ENCODE peak calls at places on chromosomes 6 and 20, in six cellular contexts. R is PC-3, Z is hepatocyte, A is neural progenitor cell, J is GM23248, M is HCT116. B is an unnamed sample.

GRCh38 chr20:39294137-39294725 is 332.1 kb downstream of the DHX35 start:
- DNase-seq in R (no peak), Z (no peak), A (no peak), J (no peak), M (no peak), B (no peak)

GRCh38 chr20:57108218-57108617 is 158.2 kb downstream of the BMP7 start:
- DNase-seq in R (no peak), Z (no peak), A (no peak), J (no peak), M (no peak), B (no peak)

GRCh38 chr20:3276400-3277015 is 37.5 kb upstream of the SLC4A11 start:
- DNase-seq in R (peak), Z (peak), A (peak), J (peak), M (peak), B (peak)

GRCh38 chr6:28542440-28543293 is 17.0 kb downstream of the GPX5 start:
- DNase-seq in R (peak), Z (peak), A (peak), J (peak), M (peak), B (peak)

GRCh38 chr6:44058617-44059358 is 68.5 kb downstream of the MRPL14 start:
- DNase-seq in R (peak), Z (peak), A (no peak), J (peak), M (peak), B (no peak)

GRCh38 chr20:21583486-21584168 is 69.8 kb upstream of the NKX2-2 start:
- DNase-seq in R (no peak), Z (no peak), A (no peak), J (no peak), M (no peak), B (no peak)

GRCh38 chr6:22512716-22513452 is 56.5 kb upstream of the HDGFL1 start:
- DNase-seq in R (no peak), Z (peak), A (no peak), J (no peak), M (no peak), B (no peak)

GRCh38 chr20:23245553-23246128 is 105.0 kb upstream of the NXT1 start:
- DNase-seq in R (peak), Z (peak), A (peak), J (no peak), M (no peak), B (peak)

GRCh38 chr6:5871296-5871695 is 135.4 kb downstream of the NRN1 start:
- DNase-seq in R (no peak), Z (no peak), A (no peak), J (no peak), M (no peak), B (no peak)

GRCh38 chr6:63644668-63645326 is 9.2 kb downstream of the PHF3 start:
- DNase-seq in R (no peak), Z (no peak), A (no peak), J (peak), M (no peak), B (no peak)

GRCh38 chr20:3653921-3654320 is 9.3 kb downstream of the GFRA4 start:
- DNase-seq in R (no peak), Z (no peak), A (no peak), J (no peak), M (no peak), B (no peak)

GRCh38 chr20:36644032-36644712 is 1.8 kb downstream of the SLA2 start:
- DNase-seq in R (no peak), Z (no peak), A (no peak), J (no peak), M (no peak), B (peak)

GRCh38 chr6:44569931-44570385 is 182.5 kb downstream of the CDC5L start:
- DNase-seq in R (no peak), Z (no peak), A (no peak), J (peak), M (no peak), B (no peak)

GRCh38 chr6:33008944-33009861 is at the start of gene HLA-DOA:
- DNase-seq in R (no peak), Z (peak), A (peak), J (peak), M (peak), B (peak)

GRCh38 chr6:52620906-52621190 is 44.0 kb upstream of the TRAM2 start:
- DNase-seq in R (no peak), Z (no peak), A (no peak), J (peak), M (no peak), B (no peak)

DNA sequence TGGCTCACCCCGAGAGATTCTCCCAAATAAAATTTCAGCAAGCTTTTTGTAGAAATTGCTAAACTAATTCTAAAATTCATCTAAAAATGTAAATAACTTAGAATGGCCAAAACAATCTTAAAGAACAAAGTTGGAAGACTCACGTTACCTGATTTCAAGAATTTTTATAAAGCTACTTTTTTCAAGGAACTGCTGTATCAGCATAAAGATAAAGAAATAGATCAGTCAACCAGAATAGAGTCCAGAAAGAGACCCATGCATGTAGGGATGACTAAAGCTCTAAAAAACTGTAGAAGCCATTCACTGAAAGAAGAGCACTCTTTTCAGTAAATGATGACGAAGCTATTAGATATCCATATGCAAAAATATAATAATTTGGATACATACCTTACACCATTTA is 652.1 kb downstream of the TBC1D32 start:
- DNase-seq in R (no peak), Z (no peak), A (no peak), J (no peak), M (no peak), B (no peak)
- H3K4me2 ChIP-seq in R (no peak), Z (no peak), A (no peak), J (no peak), M (no peak), B (no peak)

DNA sequence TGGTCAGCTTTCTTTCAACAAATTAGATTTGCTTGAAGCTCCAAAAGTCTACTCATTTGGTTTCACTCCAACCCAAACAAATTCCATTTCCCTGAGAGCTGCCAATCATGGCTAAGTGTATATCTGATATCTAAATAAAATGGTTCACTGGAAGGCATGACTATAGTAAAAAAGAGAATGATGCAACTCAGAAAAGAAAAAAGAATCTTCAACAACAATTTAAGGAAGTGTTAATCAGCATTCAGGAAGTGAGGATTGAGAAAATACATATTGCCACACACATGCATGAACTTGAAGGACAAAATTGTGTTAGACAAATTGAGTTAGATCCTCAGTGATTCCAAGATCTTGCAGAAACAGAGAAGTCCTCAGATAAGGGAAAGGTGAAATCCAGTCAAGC is 972.9 kb upstream of the FLRT3 start:
- DNase-seq in R (peak), Z (no peak), A (no peak), J (no peak), M (no peak), B (no peak)
- TF ChIP-seq EZH2phosphoT487 in R (no peak), Z (no peak), A (no peak), J (no peak), M (no peak), B (no peak)

GRCh38 chr6:27136077-27136644 is 111.3 kb upstream of the PRSS16 start:
- DNase-seq in R (no peak), Z (no peak), A (peak), J (no peak), M (no peak), B (no peak)
- H3K4me2 ChIP-seq in R (no peak), Z (no peak), A (peak), J (no peak), M (no peak), B (no peak)

DNA sequence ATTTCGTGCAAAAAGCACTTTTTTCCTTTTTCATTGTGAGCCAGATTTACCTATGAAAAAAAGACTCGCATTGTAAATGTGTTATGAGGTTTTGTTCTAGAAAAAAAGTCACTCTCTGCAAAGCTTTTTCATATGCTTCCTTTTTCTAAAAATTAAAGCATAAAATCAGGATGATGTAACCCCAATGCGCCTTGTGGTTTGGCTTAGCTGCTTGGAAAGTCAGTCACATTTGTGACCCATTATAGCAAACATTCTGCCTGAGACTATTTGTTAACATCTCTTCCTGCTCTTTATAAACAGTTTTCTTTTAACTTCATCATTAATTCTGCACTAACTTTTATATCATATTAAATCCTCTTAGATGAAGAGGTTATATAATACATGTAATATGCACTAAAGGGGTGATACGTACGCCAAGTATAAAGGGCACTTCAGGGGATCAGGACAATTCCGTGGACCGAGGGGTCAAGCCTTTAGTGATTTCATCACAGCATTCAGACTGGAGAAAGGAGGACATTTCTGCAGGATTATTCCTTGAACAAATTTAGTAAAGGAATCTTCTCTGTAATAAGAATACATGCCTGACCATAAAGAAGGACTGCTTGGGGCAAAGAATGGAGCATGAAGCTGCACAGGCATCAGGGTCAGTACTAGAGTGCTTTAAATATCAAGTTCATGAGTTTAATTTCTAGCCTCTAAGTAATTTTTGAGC is 48.1 kb upstream of the SMLR1 start:
- DNase-seq in R (peak), Z (no peak), A (no peak), J (peak), M (no peak), B (no peak)
- TF ChIP-seq EZH2phosphoT487 in R (no peak), Z (no peak), A (no peak), J (no peak), M (no peak), B (no peak)

GRCh38 chr6:16103708-16104107 is 25.2 kb upstream of the MYLIP start:
- DNase-seq in R (no peak), Z (no peak), A (no peak), J (no peak), M (no peak), B (no peak)

GRCh38 chr6:16104624-16105023 is 24.3 kb upstream of the MYLIP start:
- DNase-seq in R (no peak), Z (no peak), A (no peak), J (no peak), M (no peak), B (no peak)

GRCh38 chr6:16105874-16106273 is 23.0 kb upstream of the MYLIP start:
- DNase-seq in R (peak), Z (peak), A (no peak), J (peak), M (no peak), B (no peak)

GRCh38 chr6:16106991-16107787 is 21.7 kb upstream of the MYLIP start:
- DNase-seq in R (no peak), Z (no peak), A (no peak), J (no peak), M (no peak), B (no peak)

DNA sequence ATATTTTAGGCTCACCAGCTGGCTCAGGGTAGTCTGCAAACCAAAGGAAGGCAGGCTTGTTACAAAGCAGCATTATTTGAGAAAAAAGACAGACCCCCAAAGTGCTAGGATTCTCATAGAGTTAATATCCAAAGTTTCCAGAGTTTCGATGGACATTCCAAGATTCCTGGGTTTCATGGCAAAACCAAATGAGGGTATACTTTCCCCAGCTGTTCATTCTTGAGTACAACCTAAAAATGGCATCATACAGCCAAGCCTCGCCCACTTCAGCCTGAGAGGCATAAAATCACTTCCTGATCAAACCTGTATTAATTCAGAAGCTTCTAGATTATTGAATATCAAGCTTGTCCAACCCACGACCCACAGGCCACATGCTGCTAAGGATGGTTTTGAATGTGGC is 23.8 kb upstream of the MYLIP start:
- DNase-seq in R (no peak), Z (no peak), A (no peak), J (no peak), M (no peak), B (no peak)
- H3K4me2 ChIP-seq in R (no peak), Z (no peak), A (no peak), J (no peak), M (no peak), B (no peak)

GRCh38 chr6:166955865-166956443 is 396 bp downstream of the RNASET2 start:
- DNase-seq in R (peak), Z (peak), A (peak), J (peak), M (no peak), B (peak)

GRCh38 chr6:166957805-166958076 is 1.4 kb upstream of the RNASET2 start:
- DNase-seq in R (no peak), Z (no peak), A (peak), J (no peak), M (no peak), B (peak)

GRCh38 chr6:166956444-166957086 is at the start of gene RNASET2:
- DNase-seq in R (peak), Z (peak), A (peak), J (peak), M (peak), B (peak)

GRCh38 chr6:166958926-166959861 is 2.8 kb upstream of the RNASET2 start:
- DNase-seq in R (no peak), Z (no peak), A (no peak), J (no peak), M (no peak), B (peak)

GRCh38 chr6:166957087-166957804 is 896 bp upstream of the RNASET2 start:
- DNase-seq in R (no peak), Z (peak), A (peak), J (peak), M (no peak), B (peak)
- TF ChIP-seq EZH2phosphoT487 in R (no peak), Z (no peak), A (no peak), J (no peak), M (no peak), B (no peak)

DNA sequence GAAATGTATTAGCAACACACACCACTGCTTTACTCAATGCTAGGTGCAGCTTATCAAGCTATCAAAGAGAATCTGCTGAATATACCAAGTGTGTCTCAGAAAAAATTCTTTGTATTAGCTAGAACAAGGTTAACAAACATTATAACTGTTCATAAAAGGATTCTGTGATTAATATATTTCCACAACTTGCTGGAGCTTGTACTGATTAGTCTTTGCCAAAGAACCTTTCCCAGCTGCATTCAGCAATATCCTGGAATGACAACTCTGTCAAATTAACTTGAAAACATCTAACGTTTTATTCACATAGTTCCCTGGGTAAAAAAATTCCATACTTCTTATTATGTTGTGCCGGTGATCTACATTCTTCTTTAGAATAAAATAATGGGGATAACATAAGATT is 252.7 kb downstream of the FOXC1 start:
- DNase-seq in R (no peak), Z (no peak), A (no peak), J (no peak), M (no peak), B (no peak)
- H3K4me2 ChIP-seq in R (no peak), Z (no peak), A (no peak), J (no peak), M (no peak), B (no peak)

DNA sequence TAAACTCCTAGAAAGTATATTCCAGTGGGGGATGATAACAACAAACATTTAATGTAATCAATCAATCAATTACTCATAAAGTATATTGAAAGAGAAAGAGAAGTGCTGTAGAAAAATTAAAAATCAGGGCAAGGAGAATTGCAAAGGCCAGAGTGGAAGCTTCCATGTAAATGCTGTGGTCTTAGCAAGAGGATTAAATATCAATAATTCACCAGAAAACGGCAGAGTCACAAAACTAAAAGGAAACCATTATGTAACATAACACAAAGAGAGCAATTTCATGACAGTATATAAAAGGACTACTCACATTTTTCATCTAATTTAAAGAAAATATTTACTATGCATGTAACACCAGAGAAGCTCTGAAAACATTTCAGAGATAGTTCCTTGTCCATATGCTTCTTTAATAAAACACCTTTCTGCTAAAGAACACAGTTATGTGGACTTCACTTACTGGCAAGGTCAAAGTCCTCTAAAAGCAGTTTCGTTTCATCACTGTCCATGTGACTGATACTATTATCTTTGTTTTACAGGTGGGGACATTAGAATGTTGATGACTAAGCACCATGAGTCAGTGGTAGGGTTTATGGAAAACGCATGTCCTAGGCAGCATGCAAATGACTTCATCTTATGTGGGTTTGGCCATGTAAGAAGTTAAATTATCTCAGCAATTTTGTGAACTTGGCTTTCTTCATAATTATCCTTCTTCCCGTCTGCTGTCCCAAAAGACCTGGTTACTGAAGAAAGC is 185.7 kb upstream of the TENT5A start:
- DNase-seq in R (peak), Z (peak), A (no peak), J (peak), M (peak), B (no peak)
- TF ChIP-seq EZH2phosphoT487 in R (no peak), Z (no peak), A (no peak), J (no peak), M (no peak), B (no peak)

GRCh38 chr20:62042025-62042820 is 23.5 kb downstream of the TAF4 start:
- DNase-seq in R (no peak), Z (no peak), A (no peak), J (no peak), M (no peak), B (peak)

GRCh38 chr20:62043131-62043914 is 22.4 kb downstream of the TAF4 start:
- DNase-seq in R (no peak), Z (no peak), A (no peak), J (peak), M (no peak), B (no peak)

GRCh38 chr20:62039738-62040137 is 25.9 kb downstream of the TAF4 start:
- DNase-seq in R (peak), Z (no peak), A (no peak), J (no peak), M (no peak), B (no peak)

GRCh38 chr20:62040381-62040922 is 25.2 kb downstream of the TAF4 start:
- DNase-seq in R (no peak), Z (no peak), A (no peak), J (no peak), M (no peak), B (no peak)

DNA sequence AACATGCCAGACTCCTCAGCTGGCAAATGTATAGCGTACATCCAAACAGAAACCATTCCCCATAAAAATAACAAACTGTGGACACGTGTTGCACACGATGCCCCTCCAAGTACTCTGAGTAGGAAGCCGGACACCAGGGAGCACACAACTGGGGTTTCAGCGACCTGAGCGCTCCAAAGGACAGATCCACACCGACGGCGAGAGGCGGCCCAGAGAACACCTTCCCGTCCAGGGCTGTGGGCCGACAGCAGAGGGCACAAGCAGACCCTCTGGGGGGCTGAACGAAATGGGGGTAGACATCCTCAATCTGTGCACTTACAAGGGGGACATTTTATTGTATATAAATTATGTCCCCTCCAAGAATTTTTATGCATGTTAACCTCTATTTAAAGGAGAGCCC is 24.7 kb downstream of the TAF4 start:
- DNase-seq in R (no peak), Z (no peak), A (no peak), J (no peak), M (no peak), B (no peak)
- H3K4me2 ChIP-seq in R (no peak), Z (no peak), A (no peak), J (no peak), M (no peak), B (no peak)

GRCh38 chr6:132224943-132225342 is 176.3 kb downstream of the MOXD1 start:
- DNase-seq in R (no peak), Z (no peak), A (no peak), J (no peak), M (no peak), B (no peak)
- TF ChIP-seq EZH2phosphoT487 in R (no peak), Z (no peak), A (no peak), J (no peak), M (no peak), B (no peak)